ENCODE peak calls at places on chromosomes 3 and 15, in five cellular contexts. I is ovary, O is T-helper 1 cell, T is EH, G is NCI-H1092 treated with DMSO at 0.1 percent for 48 hours. P is an unnamed sample.

GRCh38 chr15:28219116-28219515 is 102.9 kb downstream of the HERC2 start:
- DNase-seq in I (no peak), O (no peak), T (no peak), G (no peak), P (no peak)

GRCh38 chr3:40876496-40876895 is 322.8 kb upstream of the CTNNB1 start:
- DNase-seq in I (no peak), O (no peak), T (no peak), G (no peak), P (no peak)

GRCh38 chr15:91047545-91048199 is 25.3 kb upstream of the VPS33B start:
- DNase-seq in I (no peak), O (no peak), T (peak; percentile 18), G (no peak), P (no peak)

GRCh38 chr15:58463815-58464697 is 32.3 kb downstream of the LIPC start:
- DNase-seq in I (no peak), O (no peak), T (peak; percentile 55), G (peak; percentile 13), P (no peak)

GRCh38 chr3:134483195-134483890 is 2.4 kb downstream of the ANAPC13 start:
- DNase-seq in I (no peak), O (no peak), T (peak; percentile 92), G (no peak), P (no peak)

GRCh38 chr3:46670891-46671427 is 22.5 kb downstream of the ALS2CL start:
- DNase-seq in I (peak; percentile 6), O (no peak), T (no peak), G (no peak), P (no peak)

GRCh38 chr15:70947369-70948335 is 55.0 kb downstream of the LRRC49 start:
- DNase-seq in I (no peak), O (no peak), T (no peak), G (no peak), P (no peak)

GRCh38 chr15:35547775-35548364 is 1.9 kb upstream of the DPH6 start:
- DNase-seq in I (no peak), O (no peak), T (no peak), G (no peak), P (no peak)

GRCh38 chr3:64303401-64303800 is 78.1 kb upstream of the PRICKLE2 start:
- DNase-seq in I (no peak), O (no peak), T (peak; percentile 15), G (no peak), P (no peak)

GRCh38 chr3:195859846-195860411 is 48.2 kb upstream of the MUC4 start:
- DNase-seq in I (no peak), O (no peak), T (no peak), G (no peak), P (no peak)

GRCh38 chr3:39644176-39644575 is 165.2 kb upstream of the MYRIP start:
- DNase-seq in I (no peak), O (no peak), T (peak; percentile 87), G (no peak), P (no peak)

GRCh38 chr3:195123196-195123805 is 147.7 kb downstream of the XXYLT1 start:
- DNase-seq in I (no peak), O (no peak), T (no peak), G (no peak), P (no peak)

GRCh38 chr3:34364345-34364744 is 565.9 kb downstream of the PDCD6IP start:
- DNase-seq in I (no peak), O (no peak), T (no peak), G (no peak), P (no peak)

GRCh38 chr3:177427540-177427939 is 230.3 kb upstream of the TBL1XR1 start:
- DNase-seq in I (no peak), O (no peak), T (peak; percentile 63), G (no peak), P (no peak)

GRCh38 chr3:43632269-43632733 is 10.5 kb upstream of the ANO10 start:
- DNase-seq in I (no peak), O (no peak), T (peak; percentile 93), G (no peak), P (no peak)

GRCh38 chr3:146072824-146073223 is 88.2 kb downstream of the PLOD2 start:
- DNase-seq in I (no peak), O (no peak), T (peak; percentile 54), G (no peak), P (no peak)

GRCh38 chr3:58044656-58045055 is 36.4 kb downstream of the FLNB start:
- DNase-seq in I (no peak), O (no peak), T (peak; percentile 57), G (no peak), P (no peak)

GRCh38 chr3:44185396-44185915 is 56.2 kb upstream of the TOPAZ1 start:
- DNase-seq in I (no peak), O (no peak), T (no peak), G (no peak), P (no peak)